ENCODE peak calls at places on chromosome 21, in eight cellular contexts. One of them, this sample, is unnamed.
A peak's percentile ranks its signal among the peaks of the same experiment; 100 is the strongest.

GRCh38 chr21:32412998-32413504 is 545 bp downstream of the EVA1C start:
- DNase-seq in CD8-positive, alpha-beta memory T cell: no peak
- DNase-seq in stimulated activated CD8-positive, alpha-beta memory T cell treated with anti-CD3 and anti-CD28 coated beads, Interleukin-12 subunit alpha, Interleukin-12 subunit beta, amount 100 ng/mL, for 4 hours: no peak
- DNase-seq in right cardiac atrium: peak; percentile 83
- DNase-seq in AG08395: no peak
- DNase-seq in activated naive CD8-positive, alpha-beta T cell treated with anti-CD3 and anti-CD28 coated beads, Interleukin-2, amount 10 ng/mL, durations not matched to agents 7 days and 5 days: no peak
- DNase-seq in NCI-H226: no peak
- DNase-seq in iPS DF 6.9: no peak
- DNase-seq in this sample: no peak

GRCh38 chr21:17679002-17679600 is 66.4 kb upstream of the BTG3 start:
- DNase-seq in CD8-positive, alpha-beta memory T cell: no peak
- DNase-seq in stimulated activated CD8-positive, alpha-beta memory T cell treated with anti-CD3 and anti-CD28 coated beads, Interleukin-12 subunit alpha, Interleukin-12 subunit beta, amount 100 ng/mL, for 4 hours: no peak
- DNase-seq in right cardiac atrium: no peak
- DNase-seq in AG08395: peak; percentile 71
- DNase-seq in activated naive CD8-positive, alpha-beta T cell treated with anti-CD3 and anti-CD28 coated beads, Interleukin-2, amount 10 ng/mL, durations not matched to agents 7 days and 5 days: no peak
- DNase-seq in NCI-H226: peak; percentile 41
- DNase-seq in iPS DF 6.9: no peak
- DNase-seq in this sample: peak; percentile 24

GRCh38 chr21:38494688-38495087 is 3.6 kb downstream of the ERG start:
- DNase-seq in CD8-positive, alpha-beta memory T cell: no peak
- DNase-seq in stimulated activated CD8-positive, alpha-beta memory T cell treated with anti-CD3 and anti-CD28 coated beads, Interleukin-12 subunit alpha, Interleukin-12 subunit beta, amount 100 ng/mL, for 4 hours: no peak
- DNase-seq in right cardiac atrium: no peak
- DNase-seq in AG08395: no peak
- DNase-seq in activated naive CD8-positive, alpha-beta T cell treated with anti-CD3 and anti-CD28 coated beads, Interleukin-2, amount 10 ng/mL, durations not matched to agents 7 days and 5 days: no peak
- DNase-seq in NCI-H226: no peak
- DNase-seq in iPS DF 6.9: no peak
- DNase-seq in this sample: no peak

GRCh38 chr21:34813266-34813886 is 144.6 kb downstream of the CLIC6 start:
- DNase-seq in CD8-positive, alpha-beta memory T cell: no peak
- DNase-seq in stimulated activated CD8-positive, alpha-beta memory T cell treated with anti-CD3 and anti-CD28 coated beads, Interleukin-12 subunit alpha, Interleukin-12 subunit beta, amount 100 ng/mL, for 4 hours: no peak
- DNase-seq in right cardiac atrium: no peak
- DNase-seq in AG08395: no peak
- DNase-seq in activated naive CD8-positive, alpha-beta T cell treated with anti-CD3 and anti-CD28 coated beads, Interleukin-2, amount 10 ng/mL, durations not matched to agents 7 days and 5 days: no peak
- DNase-seq in NCI-H226: peak; percentile 88
- DNase-seq in iPS DF 6.9: no peak
- DNase-seq in this sample: no peak

GRCh38 chr21:36661511-36662309 is 37.2 kb upstream of the SIM2 start:
- DNase-seq in CD8-positive, alpha-beta memory T cell: no peak
- DNase-seq in stimulated activated CD8-positive, alpha-beta memory T cell treated with anti-CD3 and anti-CD28 coated beads, Interleukin-12 subunit alpha, Interleukin-12 subunit beta, amount 100 ng/mL, for 4 hours: no peak
- DNase-seq in right cardiac atrium: no peak
- DNase-seq in AG08395: peak; percentile 18
- DNase-seq in activated naive CD8-positive, alpha-beta T cell treated with anti-CD3 and anti-CD28 coated beads, Interleukin-2, amount 10 ng/mL, durations not matched to agents 7 days and 5 days: no peak
- DNase-seq in NCI-H226: no peak
- DNase-seq in iPS DF 6.9: no peak
- DNase-seq in this sample: no peak

GRCh38 chr21:45295576-45296365 is 8.1 kb upstream of the POFUT2 start:
- DNase-seq in CD8-positive, alpha-beta memory T cell: no peak
- DNase-seq in stimulated activated CD8-positive, alpha-beta memory T cell treated with anti-CD3 and anti-CD28 coated beads, Interleukin-12 subunit alpha, Interleukin-12 subunit beta, amount 100 ng/mL, for 4 hours: no peak
- DNase-seq in right cardiac atrium: peak; percentile 17
- DNase-seq in AG08395: peak; percentile 87
- DNase-seq in activated naive CD8-positive, alpha-beta T cell treated with anti-CD3 and anti-CD28 coated beads, Interleukin-2, amount 10 ng/mL, durations not matched to agents 7 days and 5 days: no peak
- DNase-seq in NCI-H226: no peak
- DNase-seq in iPS DF 6.9: no peak
- DNase-seq in this sample: peak; percentile 89

GRCh38 chr21:15009964-15010363 is 54.8 kb downstream of the NRIP1 start:
- DNase-seq in CD8-positive, alpha-beta memory T cell: no peak
- DNase-seq in stimulated activated CD8-positive, alpha-beta memory T cell treated with anti-CD3 and anti-CD28 coated beads, Interleukin-12 subunit alpha, Interleukin-12 subunit beta, amount 100 ng/mL, for 4 hours: no peak
- DNase-seq in right cardiac atrium: no peak
- DNase-seq in AG08395: peak; percentile 17
- DNase-seq in activated naive CD8-positive, alpha-beta T cell treated with anti-CD3 and anti-CD28 coated beads, Interleukin-2, amount 10 ng/mL, durations not matched to agents 7 days and 5 days: no peak
- DNase-seq in NCI-H226: peak; percentile 88
- DNase-seq in iPS DF 6.9: no peak
- DNase-seq in this sample: no peak

GRCh38 chr21:43658769-43659135 is 536 bp downstream of the HSF2BP start:
- DNase-seq in CD8-positive, alpha-beta memory T cell: no peak
- DNase-seq in stimulated activated CD8-positive, alpha-beta memory T cell treated with anti-CD3 and anti-CD28 coated beads, Interleukin-12 subunit alpha, Interleukin-12 subunit beta, amount 100 ng/mL, for 4 hours: no peak
- DNase-seq in right cardiac atrium: peak; percentile 79
- DNase-seq in AG08395: no peak
- DNase-seq in activated naive CD8-positive, alpha-beta T cell treated with anti-CD3 and anti-CD28 coated beads, Interleukin-2, amount 10 ng/mL, durations not matched to agents 7 days and 5 days: no peak
- DNase-seq in NCI-H226: no peak
- DNase-seq in iPS DF 6.9: no peak
- DNase-seq in this sample: no peak

GRCh38 chr21:41895643-41896493 is 16.7 kb upstream of the PRDM15 start:
- DNase-seq in CD8-positive, alpha-beta memory T cell: no peak
- DNase-seq in stimulated activated CD8-positive, alpha-beta memory T cell treated with anti-CD3 and anti-CD28 coated beads, Interleukin-12 subunit alpha, Interleukin-12 subunit beta, amount 100 ng/mL, for 4 hours: peak; percentile 21
- DNase-seq in right cardiac atrium: no peak
- DNase-seq in AG08395: no peak
- DNase-seq in activated naive CD8-positive, alpha-beta T cell treated with anti-CD3 and anti-CD28 coated beads, Interleukin-2, amount 10 ng/mL, durations not matched to agents 7 days and 5 days: peak; percentile 66
- DNase-seq in NCI-H226: no peak
- DNase-seq in iPS DF 6.9: no peak
- DNase-seq in this sample: no peak

GRCh38 chr21:44800103-44800502 is 1.5 kb downstream of the UBE2G2 start:
- DNase-seq in CD8-positive, alpha-beta memory T cell: no peak
- DNase-seq in stimulated activated CD8-positive, alpha-beta memory T cell treated with anti-CD3 and anti-CD28 coated beads, Interleukin-12 subunit alpha, Interleukin-12 subunit beta, amount 100 ng/mL, for 4 hours: no peak
- DNase-seq in right cardiac atrium: no peak
- DNase-seq in AG08395: peak; percentile 40
- DNase-seq in activated naive CD8-positive, alpha-beta T cell treated with anti-CD3 and anti-CD28 coated beads, Interleukin-2, amount 10 ng/mL, durations not matched to agents 7 days and 5 days: no peak
- DNase-seq in NCI-H226: no peak
- DNase-seq in iPS DF 6.9: no peak
- DNase-seq in this sample: no peak

This sample was measured in GM04503.